ENCODE peak calls at places on chromosomes 4 and X, in eight cellular contexts. One of them, this sample, is unnamed.

GRCh38 chr4:76120199-76120598 is 28.0 kb downstream of the NUP54 start:
- DNase-seq in ovary: no peak
- DNase-seq in right lobe of liver: no peak
- DNase-seq in GM23248: no peak
- DNase-seq in mesenchymal stem cell: no peak
- DNase-seq in CD4-positive, alpha-beta T cell: no peak
- DNase-seq in tibial nerve: no peak
- DNase-seq in kidney: no peak
- DNase-seq in this sample: no peak

GRCh38 chr4:25750874-25751273 is 95.2 kb downstream of the SLC34A2 start:
- DNase-seq in ovary: no peak
- DNase-seq in right lobe of liver: no peak
- DNase-seq in tibial nerve: no peak
- DNase-seq in kidney: no peak
- DNase-seq in GM23248: no peak
- DNase-seq in CD4-positive, alpha-beta T cell: no peak
- DNase-seq in mesenchymal stem cell: no peak
- DNase-seq in this sample: no peak

GRCh38 chrX:126770179-126770578 is 49.4 kb upstream of the PRR32 start:
- DNase-seq in CD4-positive, alpha-beta T cell: no peak
- DNase-seq in tibial nerve: peak; percentile 5
- DNase-seq in kidney: no peak
- DNase-seq in right lobe of liver: no peak
- DNase-seq in mesenchymal stem cell: no peak
- DNase-seq in GM23248: peak; percentile 0
- DNase-seq in ovary: no peak
- DNase-seq in this sample: no peak

GRCh38 chr4:107896158-107896645 is 35.1 kb upstream of the CYP2U1 start:
- DNase-seq in GM23248: peak; percentile 91
- DNase-seq in kidney: no peak
- DNase-seq in CD4-positive, alpha-beta T cell: no peak
- DNase-seq in tibial nerve: no peak
- DNase-seq in mesenchymal stem cell: peak; percentile 83
- DNase-seq in ovary: no peak
- DNase-seq in right lobe of liver: no peak
- DNase-seq in this sample: peak; percentile 100

GRCh38 chr4:14280567-14280966 is 653.0 kb upstream of the BOD1L1 start:
- DNase-seq in GM23248: no peak
- DNase-seq in tibial nerve: no peak
- DNase-seq in ovary: no peak
- DNase-seq in kidney: no peak
- DNase-seq in mesenchymal stem cell: no peak
- DNase-seq in CD4-positive, alpha-beta T cell: no peak
- DNase-seq in right lobe of liver: no peak
- DNase-seq in this sample: no peak

GRCh38 chr4:98150092-98150761 is 7.0 kb upstream of the STPG2 start:
- DNase-seq in GM23248: peak; percentile 65
- DNase-seq in kidney: no peak
- DNase-seq in tibial nerve: no peak
- DNase-seq in ovary: no peak
- DNase-seq in right lobe of liver: no peak
- DNase-seq in mesenchymal stem cell: no peak
- DNase-seq in CD4-positive, alpha-beta T cell: no peak
- DNase-seq in this sample: no peak

GRCh38 chr4:169362607-169363006 is 91.9 kb upstream of the SH3RF1 start:
- DNase-seq in CD4-positive, alpha-beta T cell: no peak
- DNase-seq in right lobe of liver: no peak
- DNase-seq in kidney: no peak
- DNase-seq in mesenchymal stem cell: no peak
- DNase-seq in GM23248: no peak
- DNase-seq in tibial nerve: no peak
- DNase-seq in ovary: no peak
- DNase-seq in this sample: no peak

GRCh38 chr4:2304877-2305561 is 43.1 kb upstream of the MXD4 start:
- DNase-seq in right lobe of liver: no peak
- DNase-seq in GM23248: no peak
- DNase-seq in CD4-positive, alpha-beta T cell: no peak
- DNase-seq in mesenchymal stem cell: no peak
- DNase-seq in ovary: no peak
- DNase-seq in kidney: no peak
- DNase-seq in tibial nerve: no peak
- DNase-seq in this sample: no peak

GRCh38 chr4:11426716-11427115 is 2.0 kb downstream of the HS3ST1 start:
- DNase-seq in tibial nerve: no peak
- DNase-seq in mesenchymal stem cell: peak; percentile 9
- DNase-seq in right lobe of liver: no peak
- DNase-seq in GM23248: no peak
- DNase-seq in ovary: no peak
- DNase-seq in kidney: no peak
- DNase-seq in CD4-positive, alpha-beta T cell: no peak
- DNase-seq in this sample: no peak

GRCh38 chr4:139200102-139200501 is 23.1 kb upstream of the ELF2 start:
- DNase-seq in kidney: no peak
- DNase-seq in GM23248: no peak
- DNase-seq in ovary: no peak
- DNase-seq in tibial nerve: no peak
- DNase-seq in CD4-positive, alpha-beta T cell: no peak
- DNase-seq in mesenchymal stem cell: no peak
- DNase-seq in right lobe of liver: no peak
- DNase-seq in this sample: no peak

GRCh38 chr4:182642831-182643230 is 274.4 kb downstream of the DCTD start:
- DNase-seq in CD4-positive, alpha-beta T cell: no peak
- DNase-seq in GM23248: peak; percentile 32
- DNase-seq in tibial nerve: no peak
- DNase-seq in mesenchymal stem cell: peak; percentile 29
- DNase-seq in right lobe of liver: no peak
- DNase-seq in kidney: no peak
- DNase-seq in ovary: no peak
- DNase-seq in this sample: peak; percentile 36

GRCh38 chrX:153883163-153883843 is 2.7 kb downstream of the L1CAM start:
- DNase-seq in CD4-positive, alpha-beta T cell: no peak
- DNase-seq in kidney: peak; percentile 55
- DNase-seq in tibial nerve: no peak
- DNase-seq in mesenchymal stem cell: no peak
- DNase-seq in right lobe of liver: no peak
- DNase-seq in GM23248: no peak
- DNase-seq in ovary: no peak
- DNase-seq in this sample: no peak

GRCh38 chr4:32192363-32192762 is 1472.2 kb downstream of the PCDH7 start:
- DNase-seq in kidney: no peak
- DNase-seq in mesenchymal stem cell: no peak
- DNase-seq in right lobe of liver: no peak
- DNase-seq in CD4-positive, alpha-beta T cell: no peak
- DNase-seq in ovary: no peak
- DNase-seq in GM23248: no peak
- DNase-seq in tibial nerve: no peak
- DNase-seq in this sample: no peak

GRCh38 chrX:7638053-7638452 is 204.9 kb upstream of the VCX start:
- DNase-seq in kidney: no peak
- DNase-seq in CD4-positive, alpha-beta T cell: no peak
- DNase-seq in tibial nerve: no peak
- DNase-seq in right lobe of liver: no peak
- DNase-seq in ovary: no peak
- DNase-seq in mesenchymal stem cell: no peak
- DNase-seq in GM23248: no peak
- DNase-seq in this sample: no peak

GRCh38 chrX:31219174-31219573 is 147.3 kb upstream of the FTHL17 start:
- DNase-seq in tibial nerve: no peak
- DNase-seq in CD4-positive, alpha-beta T cell: no peak
- DNase-seq in GM23248: no peak
- DNase-seq in kidney: no peak
- DNase-seq in ovary: no peak
- DNase-seq in mesenchymal stem cell: no peak
- DNase-seq in right lobe of liver: no peak
- DNase-seq in this sample: no peak

GRCh38 chrX:110561036-110561435 is 202.4 kb downstream of the RTL9 start:
- DNase-seq in ovary: no peak
- DNase-seq in right lobe of liver: no peak
- DNase-seq in tibial nerve: no peak
- DNase-seq in mesenchymal stem cell: no peak
- DNase-seq in GM23248: peak; percentile 70
- DNase-seq in CD4-positive, alpha-beta T cell: no peak
- DNase-seq in kidney: peak; percentile 31
- DNase-seq in this sample: peak; percentile 11

GRCh38 chr4:68451246-68452211 is 4.3 kb downstream of the TMPRSS11E start:
- DNase-seq in right lobe of liver: no peak
- DNase-seq in ovary: no peak
- DNase-seq in mesenchymal stem cell: peak; percentile 73
- DNase-seq in GM23248: peak; percentile 25
- DNase-seq in kidney: no peak
- DNase-seq in CD4-positive, alpha-beta T cell: no peak
- DNase-seq in tibial nerve: no peak
- DNase-seq in this sample: peak; percentile 40

GRCh38 chr4:113607147-113607720 is 154.3 kb downstream of the CAMK2D start:
- DNase-seq in right lobe of liver: no peak
- DNase-seq in kidney: no peak
- DNase-seq in CD4-positive, alpha-beta T cell: no peak
- DNase-seq in ovary: no peak
- DNase-seq in mesenchymal stem cell: no peak
- DNase-seq in GM23248: no peak
- DNase-seq in tibial nerve: no peak
- DNase-seq in this sample: no peak

GRCh38 chr4:39505581-39505980 is 21.7 kb downstream of the UGDH start:
- DNase-seq in ovary: no peak
- DNase-seq in GM23248: peak; percentile 53
- DNase-seq in kidney: no peak
- DNase-seq in mesenchymal stem cell: no peak
- DNase-seq in right lobe of liver: no peak
- DNase-seq in tibial nerve: no peak
- DNase-seq in CD4-positive, alpha-beta T cell: no peak
- DNase-seq in this sample: no peak

GRCh38 chr4:188971125-188971524 is 831.9 kb downstream of the TRIML1 start:
- DNase-seq in kidney: no peak
- DNase-seq in CD4-positive, alpha-beta T cell: no peak
- DNase-seq in mesenchymal stem cell: no peak
- DNase-seq in ovary: no peak
- DNase-seq in right lobe of liver: no peak
- DNase-seq in GM23248: peak; percentile 0
- DNase-seq in tibial nerve: no peak
- DNase-seq in this sample: peak; percentile 6

GRCh38 chr4:73948990-73949706 is 32.7 kb downstream of the PF4 start:
- DNase-seq in tibial nerve: no peak
- DNase-seq in kidney: no peak
- DNase-seq in right lobe of liver: no peak
- DNase-seq in ovary: no peak
- DNase-seq in GM23248: no peak
- DNase-seq in CD4-positive, alpha-beta T cell: no peak
- DNase-seq in mesenchymal stem cell: no peak
- DNase-seq in this sample: no peak
- H3K27ac ChIP-seq in tibial nerve: no peak overlapping the region
- H3K27ac ChIP-seq in kidney: no peak overlapping the region
- H3K27ac ChIP-seq in right lobe of liver: no peak overlapping the region
- H3K27ac ChIP-seq in ovary: no peak overlapping the region
- H3K27ac ChIP-seq in GM23248: no peak overlapping the region
- H3K27ac ChIP-seq in CD4-positive, alpha-beta T cell: no peak overlapping the region
- H3K27ac ChIP-seq in mesenchymal stem cell: no peak overlapping the region
- H3K27ac ChIP-seq in this sample: no peak overlapping the region

DNA sequence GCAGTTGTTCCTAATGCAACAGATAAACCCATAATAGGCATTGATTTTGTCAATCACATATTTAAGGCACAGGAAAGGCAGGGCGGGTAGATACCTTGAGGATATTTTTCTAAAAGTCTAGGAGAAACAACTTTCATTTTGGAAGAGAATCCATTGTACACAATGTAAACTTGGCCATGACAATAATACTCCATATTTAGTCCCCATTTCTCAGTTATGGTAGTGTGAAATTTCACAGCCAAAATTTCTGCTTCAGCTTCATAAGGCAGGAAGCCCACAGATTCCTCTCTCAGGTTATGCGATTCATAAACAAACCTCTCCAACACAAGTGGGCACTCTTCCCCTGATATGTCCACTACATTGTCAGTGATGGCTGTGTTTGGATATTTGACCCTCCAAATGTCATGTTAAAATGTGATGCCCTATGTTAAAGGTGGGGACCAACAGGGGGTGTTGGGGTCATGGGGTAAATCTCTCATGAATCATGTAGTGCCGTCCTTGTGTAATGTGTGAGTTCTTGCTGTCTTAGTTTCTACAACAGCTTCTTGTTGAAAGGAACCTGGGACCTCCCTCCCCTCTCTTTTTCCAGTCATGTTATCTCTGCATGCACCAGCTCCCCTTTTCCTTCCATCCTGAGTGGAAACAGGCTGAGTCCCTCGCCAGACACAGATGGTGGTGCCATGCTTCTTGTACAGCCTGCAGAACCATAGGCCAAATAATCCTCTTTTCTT is 598.2 kb upstream of the GNPDA2 start:
- DNase-seq in right lobe of liver: no peak
- DNase-seq in ovary: no peak
- DNase-seq in kidney: no peak
- DNase-seq in CD4-positive, alpha-beta T cell: no peak
- DNase-seq in tibial nerve: no peak
- DNase-seq in mesenchymal stem cell: no peak
- DNase-seq in GM23248: no peak
- DNase-seq in this sample: no peak
- H3K27ac ChIP-seq in right lobe of liver: no peak overlapping the region
- H3K27ac ChIP-seq in ovary: no peak overlapping the region
- H3K27ac ChIP-seq in kidney: no peak overlapping the region
- H3K27ac ChIP-seq in CD4-positive, alpha-beta T cell: no peak overlapping the region
- H3K27ac ChIP-seq in tibial nerve: no peak overlapping the region
- H3K27ac ChIP-seq in mesenchymal stem cell: no peak overlapping the region
- H3K27ac ChIP-seq in GM23248: no peak overlapping the region
- H3K27ac ChIP-seq in this sample: no peak overlapping the region

DNA sequence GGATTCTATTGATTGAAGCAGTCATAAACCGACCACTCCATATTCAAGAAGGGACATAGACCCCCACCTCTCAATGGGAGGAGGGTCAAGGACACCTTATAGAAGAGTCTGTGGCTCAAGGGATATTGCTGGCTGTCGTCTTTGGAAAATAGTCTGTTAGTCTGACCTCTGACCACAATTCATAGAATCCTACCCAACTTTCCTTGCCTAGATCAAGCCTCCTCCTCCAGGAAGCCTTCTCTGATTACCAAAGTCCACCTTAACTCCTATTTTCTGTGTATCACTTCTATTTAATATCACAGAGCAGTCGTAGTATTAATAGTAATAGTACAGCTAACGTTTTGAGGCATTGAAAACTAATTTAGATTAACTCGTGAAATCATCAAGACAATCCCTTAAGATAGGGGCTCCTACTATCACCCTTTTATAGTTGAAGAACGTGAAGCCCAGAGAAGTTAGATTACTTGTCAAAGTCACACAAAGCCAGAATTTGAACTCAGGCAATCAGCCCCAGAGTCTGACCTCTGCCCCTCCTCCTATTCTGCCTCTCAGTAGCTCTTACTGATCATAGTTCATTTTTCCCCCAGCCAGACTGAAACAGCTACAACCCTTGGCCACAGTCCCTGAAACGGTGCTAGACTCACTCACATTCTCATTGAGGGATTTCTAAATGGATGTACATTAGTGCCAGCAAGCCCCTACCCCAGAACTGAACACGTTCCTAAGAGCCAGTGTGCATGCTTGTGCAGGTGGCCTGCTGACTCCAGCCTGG is 636.6 kb downstream of the MID1IP1 start:
- DNase-seq in CD4-positive, alpha-beta T cell: no peak
- DNase-seq in right lobe of liver: no peak
- DNase-seq in ovary: no peak
- DNase-seq in tibial nerve: no peak
- DNase-seq in GM23248: no peak
- DNase-seq in mesenchymal stem cell: no peak
- DNase-seq in kidney: no peak
- DNase-seq in this sample: no peak
- H3K27ac ChIP-seq in CD4-positive, alpha-beta T cell: no peak overlapping the region
- H3K27ac ChIP-seq in right lobe of liver: no peak overlapping the region
- H3K27ac ChIP-seq in ovary: no peak overlapping the region
- H3K27ac ChIP-seq in tibial nerve: no peak overlapping the region
- H3K27ac ChIP-seq in GM23248: no peak overlapping the region
- H3K27ac ChIP-seq in mesenchymal stem cell: no peak overlapping the region
- H3K27ac ChIP-seq in kidney: no peak overlapping the region
- H3K27ac ChIP-seq in this sample: no peak overlapping the region

GRCh38 chr4:109589119-109589518 is 29.1 kb downstream of the MCUB start:
- DNase-seq in kidney: no peak
- DNase-seq in mesenchymal stem cell: peak; percentile 10
- DNase-seq in tibial nerve: no peak
- DNase-seq in GM23248: no peak
- DNase-seq in CD4-positive, alpha-beta T cell: no peak
- DNase-seq in right lobe of liver: no peak
- DNase-seq in ovary: no peak
- DNase-seq in this sample: no peak
- H3K27ac ChIP-seq in kidney: no peak overlapping the region
- H3K27ac ChIP-seq in mesenchymal stem cell: no peak overlapping the region
- H3K27ac ChIP-seq in tibial nerve: no peak overlapping the region
- H3K27ac ChIP-seq in GM23248: no peak overlapping the region
- H3K27ac ChIP-seq in CD4-positive, alpha-beta T cell: peak overlapping the region; percentile 29
- H3K27ac ChIP-seq in right lobe of liver: no peak overlapping the region
- H3K27ac ChIP-seq in ovary: no peak overlapping the region
- H3K27ac ChIP-seq in this sample: no peak overlapping the region

This sample was measured in astrocyte.